ENCODE peak calls at places on chromosomes 7 and 10, in seven cellular contexts. One of them, this sample, is unnamed.
A peak's percentile ranks its signal among the peaks of the same experiment; 100 is the strongest.

GRCh38 chr10:131574707-131575430 is 263.3 kb upstream of the TCERG1L start:
- DNase-seq in CD4-positive, CD25-positive, alpha-beta regulatory T cell: no peak
- DNase-seq in HT1080: no peak
- DNase-seq in fibroblast of lung: no peak
- DNase-seq in mucosa of descending colon: no peak
- DNase-seq in activated CD4-positive, alpha-beta T cell treated with anti-CD3 and anti-CD28 coated beads for 24 hours: no peak
- DNase-seq in stimulated activated CD4-positive, alpha-beta T cell treated with anti-CD3 and anti-CD28 coated beads, TNF-alpha, amount 100 ng/mL, for 1 hour: no peak
- DNase-seq in this sample: peak; percentile 23

GRCh38 chr7:135942614-135943013 is 34.5 kb downstream of the MTPN start:
- DNase-seq in mucosa of descending colon: no peak
- DNase-seq in activated CD4-positive, alpha-beta T cell treated with anti-CD3 and anti-CD28 coated beads for 24 hours: no peak
- DNase-seq in HT1080: no peak
- DNase-seq in stimulated activated CD4-positive, alpha-beta T cell treated with anti-CD3 and anti-CD28 coated beads, TNF-alpha, amount 100 ng/mL, for 1 hour: no peak
- DNase-seq in CD4-positive, CD25-positive, alpha-beta regulatory T cell: no peak
- DNase-seq in fibroblast of lung: no peak
- DNase-seq in this sample: no peak

GRCh38 chr10:73076361-73077183 is 20.1 kb downstream of the P4HA1 start:
- DNase-seq in fibroblast of lung: peak; percentile 83
- DNase-seq in activated CD4-positive, alpha-beta T cell treated with anti-CD3 and anti-CD28 coated beads for 24 hours: no peak
- DNase-seq in mucosa of descending colon: peak; percentile 61
- DNase-seq in HT1080: peak; percentile 47
- DNase-seq in stimulated activated CD4-positive, alpha-beta T cell treated with anti-CD3 and anti-CD28 coated beads, TNF-alpha, amount 100 ng/mL, for 1 hour: no peak
- DNase-seq in CD4-positive, CD25-positive, alpha-beta regulatory T cell: peak; percentile 43
- DNase-seq in this sample: peak; percentile 40

GRCh38 chr7:157482011-157482410 is 145.2 kb downstream of the DNAJB6 start:
- DNase-seq in CD4-positive, CD25-positive, alpha-beta regulatory T cell: no peak
- DNase-seq in HT1080: no peak
- DNase-seq in activated CD4-positive, alpha-beta T cell treated with anti-CD3 and anti-CD28 coated beads for 24 hours: no peak
- DNase-seq in stimulated activated CD4-positive, alpha-beta T cell treated with anti-CD3 and anti-CD28 coated beads, TNF-alpha, amount 100 ng/mL, for 1 hour: no peak
- DNase-seq in mucosa of descending colon: no peak
- DNase-seq in fibroblast of lung: no peak
- DNase-seq in this sample: no peak

GRCh38 chr10:94129393-94130130 is 135.8 kb downstream of the PLCE1 start:
- DNase-seq in CD4-positive, CD25-positive, alpha-beta regulatory T cell: no peak
- DNase-seq in stimulated activated CD4-positive, alpha-beta T cell treated with anti-CD3 and anti-CD28 coated beads, TNF-alpha, amount 100 ng/mL, for 1 hour: no peak
- DNase-seq in HT1080: peak; percentile 68
- DNase-seq in activated CD4-positive, alpha-beta T cell treated with anti-CD3 and anti-CD28 coated beads for 24 hours: no peak
- DNase-seq in mucosa of descending colon: no peak
- DNase-seq in fibroblast of lung: peak; percentile 92
- DNase-seq in this sample: no peak

GRCh38 chr7:107847168-107847835 is 43.7 kb upstream of the DLD start:
- DNase-seq in fibroblast of lung: no peak
- DNase-seq in CD4-positive, CD25-positive, alpha-beta regulatory T cell: no peak
- DNase-seq in mucosa of descending colon: no peak
- DNase-seq in stimulated activated CD4-positive, alpha-beta T cell treated with anti-CD3 and anti-CD28 coated beads, TNF-alpha, amount 100 ng/mL, for 1 hour: no peak
- DNase-seq in activated CD4-positive, alpha-beta T cell treated with anti-CD3 and anti-CD28 coated beads for 24 hours: no peak
- DNase-seq in HT1080: no peak
- DNase-seq in this sample: no peak

GRCh38 chr7:1537631-1538412 is 7.3 kb downstream of the MAFK start:
- DNase-seq in fibroblast of lung: peak; percentile 95
- DNase-seq in CD4-positive, CD25-positive, alpha-beta regulatory T cell: no peak
- DNase-seq in HT1080: peak; percentile 97
- DNase-seq in mucosa of descending colon: peak; percentile 66
- DNase-seq in activated CD4-positive, alpha-beta T cell treated with anti-CD3 and anti-CD28 coated beads for 24 hours: no peak
- DNase-seq in stimulated activated CD4-positive, alpha-beta T cell treated with anti-CD3 and anti-CD28 coated beads, TNF-alpha, amount 100 ng/mL, for 1 hour: no peak
- DNase-seq in this sample: peak; percentile 81

GRCh38 chr7:87797798-87798403 is 78.3 kb downstream of the SLC25A40 start:
- DNase-seq in fibroblast of lung: peak; percentile 33
- DNase-seq in HT1080: peak; percentile 58
- DNase-seq in activated CD4-positive, alpha-beta T cell treated with anti-CD3 and anti-CD28 coated beads for 24 hours: no peak
- DNase-seq in mucosa of descending colon: peak; percentile 47
- DNase-seq in CD4-positive, CD25-positive, alpha-beta regulatory T cell: peak; percentile 57
- DNase-seq in stimulated activated CD4-positive, alpha-beta T cell treated with anti-CD3 and anti-CD28 coated beads, TNF-alpha, amount 100 ng/mL, for 1 hour: no peak
- DNase-seq in this sample: no peak

GRCh38 chr7:129315916-129316315 is 91.1 kb downstream of the AHCYL2 start:
- DNase-seq in activated CD4-positive, alpha-beta T cell treated with anti-CD3 and anti-CD28 coated beads for 24 hours: no peak
- DNase-seq in fibroblast of lung: peak; percentile 27
- DNase-seq in HT1080: no peak
- DNase-seq in mucosa of descending colon: no peak
- DNase-seq in stimulated activated CD4-positive, alpha-beta T cell treated with anti-CD3 and anti-CD28 coated beads, TNF-alpha, amount 100 ng/mL, for 1 hour: no peak
- DNase-seq in CD4-positive, CD25-positive, alpha-beta regulatory T cell: no peak
- DNase-seq in this sample: no peak

GRCh38 chr10:30403494-30403893 is 30.5 kb upstream of the MAP3K8 start:
- DNase-seq in HT1080: no peak
- DNase-seq in CD4-positive, CD25-positive, alpha-beta regulatory T cell: no peak
- DNase-seq in stimulated activated CD4-positive, alpha-beta T cell treated with anti-CD3 and anti-CD28 coated beads, TNF-alpha, amount 100 ng/mL, for 1 hour: no peak
- DNase-seq in mucosa of descending colon: no peak
- DNase-seq in activated CD4-positive, alpha-beta T cell treated with anti-CD3 and anti-CD28 coated beads for 24 hours: no peak
- DNase-seq in fibroblast of lung: no peak
- DNase-seq in this sample: no peak

GRCh38 chr10:36492590-36493510 is 632.5 kb upstream of the ANKRD30A start:
- DNase-seq in fibroblast of lung: peak; percentile 72
- DNase-seq in activated CD4-positive, alpha-beta T cell treated with anti-CD3 and anti-CD28 coated beads for 24 hours: no peak
- DNase-seq in stimulated activated CD4-positive, alpha-beta T cell treated with anti-CD3 and anti-CD28 coated beads, TNF-alpha, amount 100 ng/mL, for 1 hour: no peak
- DNase-seq in CD4-positive, CD25-positive, alpha-beta regulatory T cell: no peak
- DNase-seq in HT1080: peak; percentile 60
- DNase-seq in mucosa of descending colon: no peak
- DNase-seq in this sample: no peak

GRCh38 chr10:74888947-74889661 is 62.7 kb downstream of the KAT6B start:
- DNase-seq in mucosa of descending colon: peak; percentile 19
- DNase-seq in fibroblast of lung: no peak
- DNase-seq in activated CD4-positive, alpha-beta T cell treated with anti-CD3 and anti-CD28 coated beads for 24 hours: no peak
- DNase-seq in stimulated activated CD4-positive, alpha-beta T cell treated with anti-CD3 and anti-CD28 coated beads, TNF-alpha, amount 100 ng/mL, for 1 hour: no peak
- DNase-seq in HT1080: peak; percentile 9
- DNase-seq in CD4-positive, CD25-positive, alpha-beta regulatory T cell: no peak
- DNase-seq in this sample: no peak

GRCh38 chr7:115585015-115585655 is 445.4 kb downstream of the TFEC start:
- DNase-seq in CD4-positive, CD25-positive, alpha-beta regulatory T cell: no peak
- DNase-seq in mucosa of descending colon: no peak
- DNase-seq in activated CD4-positive, alpha-beta T cell treated with anti-CD3 and anti-CD28 coated beads for 24 hours: no peak
- DNase-seq in fibroblast of lung: peak; percentile 19
- DNase-seq in HT1080: peak; percentile 63
- DNase-seq in stimulated activated CD4-positive, alpha-beta T cell treated with anti-CD3 and anti-CD28 coated beads, TNF-alpha, amount 100 ng/mL, for 1 hour: no peak
- DNase-seq in this sample: no peak

GRCh38 chr10:34160595-34160994 is 654.5 kb downstream of the PARD3 start:
- DNase-seq in CD4-positive, CD25-positive, alpha-beta regulatory T cell: no peak
- DNase-seq in mucosa of descending colon: no peak
- DNase-seq in HT1080: no peak
- DNase-seq in stimulated activated CD4-positive, alpha-beta T cell treated with anti-CD3 and anti-CD28 coated beads, TNF-alpha, amount 100 ng/mL, for 1 hour: no peak
- DNase-seq in fibroblast of lung: no peak
- DNase-seq in activated CD4-positive, alpha-beta T cell treated with anti-CD3 and anti-CD28 coated beads for 24 hours: no peak
- DNase-seq in this sample: no peak

GRCh38 chr7:116097365-116098009 is 66.9 kb upstream of the TFEC start:
- DNase-seq in fibroblast of lung: peak; percentile 89
- DNase-seq in HT1080: peak; percentile 87
- DNase-seq in stimulated activated CD4-positive, alpha-beta T cell treated with anti-CD3 and anti-CD28 coated beads, TNF-alpha, amount 100 ng/mL, for 1 hour: no peak
- DNase-seq in mucosa of descending colon: no peak
- DNase-seq in CD4-positive, CD25-positive, alpha-beta regulatory T cell: no peak
- DNase-seq in activated CD4-positive, alpha-beta T cell treated with anti-CD3 and anti-CD28 coated beads for 24 hours: no peak
- DNase-seq in this sample: no peak

GRCh38 chr7:131501422-131501821 is 55.0 kb downstream of the PODXL start:
- DNase-seq in fibroblast of lung: peak; percentile 86
- DNase-seq in mucosa of descending colon: no peak
- DNase-seq in activated CD4-positive, alpha-beta T cell treated with anti-CD3 and anti-CD28 coated beads for 24 hours: peak; percentile 27
- DNase-seq in HT1080: peak; percentile 66
- DNase-seq in CD4-positive, CD25-positive, alpha-beta regulatory T cell: peak; percentile 81
- DNase-seq in stimulated activated CD4-positive, alpha-beta T cell treated with anti-CD3 and anti-CD28 coated beads, TNF-alpha, amount 100 ng/mL, for 1 hour: no peak
- DNase-seq in this sample: no peak

GRCh38 chr7:3899559-3899991 is 598.5 kb downstream of the SDK1 start:
- DNase-seq in stimulated activated CD4-positive, alpha-beta T cell treated with anti-CD3 and anti-CD28 coated beads, TNF-alpha, amount 100 ng/mL, for 1 hour: no peak
- DNase-seq in mucosa of descending colon: no peak
- DNase-seq in fibroblast of lung: no peak
- DNase-seq in HT1080: no peak
- DNase-seq in activated CD4-positive, alpha-beta T cell treated with anti-CD3 and anti-CD28 coated beads for 24 hours: no peak
- DNase-seq in CD4-positive, CD25-positive, alpha-beta regulatory T cell: no peak
- DNase-seq in this sample: no peak

GRCh38 chr10:4006848-4007247 is 221.8 kb upstream of the KLF6 start:
- DNase-seq in fibroblast of lung: peak; percentile 40
- DNase-seq in CD4-positive, CD25-positive, alpha-beta regulatory T cell: no peak
- DNase-seq in HT1080: no peak
- DNase-seq in mucosa of descending colon: no peak
- DNase-seq in activated CD4-positive, alpha-beta T cell treated with anti-CD3 and anti-CD28 coated beads for 24 hours: no peak
- DNase-seq in stimulated activated CD4-positive, alpha-beta T cell treated with anti-CD3 and anti-CD28 coated beads, TNF-alpha, amount 100 ng/mL, for 1 hour: no peak
- DNase-seq in this sample: no peak

GRCh38 chr7:121300685-121301084 is 28.1 kb upstream of the WNT16 start:
- DNase-seq in CD4-positive, CD25-positive, alpha-beta regulatory T cell: no peak
- DNase-seq in stimulated activated CD4-positive, alpha-beta T cell treated with anti-CD3 and anti-CD28 coated beads, TNF-alpha, amount 100 ng/mL, for 1 hour: no peak
- DNase-seq in fibroblast of lung: no peak
- DNase-seq in activated CD4-positive, alpha-beta T cell treated with anti-CD3 and anti-CD28 coated beads for 24 hours: no peak
- DNase-seq in mucosa of descending colon: no peak
- DNase-seq in HT1080: no peak
- DNase-seq in this sample: no peak

GRCh38 chr7:46099091-46099490 is 178.0 kb upstream of the IGFBP3 start:
- DNase-seq in CD4-positive, CD25-positive, alpha-beta regulatory T cell: no peak
- DNase-seq in HT1080: no peak
- DNase-seq in mucosa of descending colon: no peak
- DNase-seq in fibroblast of lung: no peak
- DNase-seq in stimulated activated CD4-positive, alpha-beta T cell treated with anti-CD3 and anti-CD28 coated beads, TNF-alpha, amount 100 ng/mL, for 1 hour: no peak
- DNase-seq in activated CD4-positive, alpha-beta T cell treated with anti-CD3 and anti-CD28 coated beads for 24 hours: no peak
- DNase-seq in this sample: no peak

GRCh38 chr7:73738220-73738611 is 386 bp downstream of the ABHD11 start:
- DNase-seq in activated CD4-positive, alpha-beta T cell treated with anti-CD3 and anti-CD28 coated beads for 24 hours: no peak
- DNase-seq in HT1080: no peak
- DNase-seq in fibroblast of lung: peak; percentile 38
- DNase-seq in mucosa of descending colon: peak; percentile 87
- DNase-seq in stimulated activated CD4-positive, alpha-beta T cell treated with anti-CD3 and anti-CD28 coated beads, TNF-alpha, amount 100 ng/mL, for 1 hour: no peak
- DNase-seq in CD4-positive, CD25-positive, alpha-beta regulatory T cell: peak; percentile 54
- DNase-seq in this sample: peak; percentile 59

GRCh38 chr10:99534456-99534938 is 1.8 kb downstream of the NKX2-3 start:
- DNase-seq in HT1080: no peak
- DNase-seq in stimulated activated CD4-positive, alpha-beta T cell treated with anti-CD3 and anti-CD28 coated beads, TNF-alpha, amount 100 ng/mL, for 1 hour: no peak
- DNase-seq in CD4-positive, CD25-positive, alpha-beta regulatory T cell: no peak
- DNase-seq in mucosa of descending colon: no peak
- DNase-seq in activated CD4-positive, alpha-beta T cell treated with anti-CD3 and anti-CD28 coated beads for 24 hours: no peak
- DNase-seq in fibroblast of lung: no peak
- DNase-seq in this sample: no peak

GRCh38 chr7:77802557-77803410 is 4.2 kb downstream of the PHTF2 start:
- DNase-seq in HT1080: no peak
- DNase-seq in fibroblast of lung: peak; percentile 27
- DNase-seq in CD4-positive, CD25-positive, alpha-beta regulatory T cell: peak; percentile 80
- DNase-seq in stimulated activated CD4-positive, alpha-beta T cell treated with anti-CD3 and anti-CD28 coated beads, TNF-alpha, amount 100 ng/mL, for 1 hour: no peak
- DNase-seq in activated CD4-positive, alpha-beta T cell treated with anti-CD3 and anti-CD28 coated beads for 24 hours: no peak
- DNase-seq in mucosa of descending colon: no peak
- DNase-seq in this sample: no peak

GRCh38 chr10:30691601-30692015 is 62.1 kb upstream of the LYZL2 start:
- DNase-seq in mucosa of descending colon: no peak
- DNase-seq in activated CD4-positive, alpha-beta T cell treated with anti-CD3 and anti-CD28 coated beads for 24 hours: no peak
- DNase-seq in CD4-positive, CD25-positive, alpha-beta regulatory T cell: no peak
- DNase-seq in fibroblast of lung: peak; percentile 92
- DNase-seq in stimulated activated CD4-positive, alpha-beta T cell treated with anti-CD3 and anti-CD28 coated beads, TNF-alpha, amount 100 ng/mL, for 1 hour: no peak
- DNase-seq in HT1080: no peak
- DNase-seq in this sample: no peak

GRCh38 chr10:50576245-50576815 is 47.4 kb downstream of the SGMS1 start:
- DNase-seq in HT1080: peak; percentile 71
- DNase-seq in CD4-positive, CD25-positive, alpha-beta regulatory T cell: no peak
- DNase-seq in mucosa of descending colon: no peak
- DNase-seq in activated CD4-positive, alpha-beta T cell treated with anti-CD3 and anti-CD28 coated beads for 24 hours: no peak
- DNase-seq in stimulated activated CD4-positive, alpha-beta T cell treated with anti-CD3 and anti-CD28 coated beads, TNF-alpha, amount 100 ng/mL, for 1 hour: no peak
- DNase-seq in fibroblast of lung: no peak
- DNase-seq in this sample: no peak

GRCh38 chr10:78458983-78459638 is 425.4 kb downstream of the RPS24 start:
- DNase-seq in stimulated activated CD4-positive, alpha-beta T cell treated with anti-CD3 and anti-CD28 coated beads, TNF-alpha, amount 100 ng/mL, for 1 hour: no peak
- DNase-seq in HT1080: peak; percentile 68
- DNase-seq in fibroblast of lung: peak; percentile 93
- DNase-seq in mucosa of descending colon: no peak
- DNase-seq in CD4-positive, CD25-positive, alpha-beta regulatory T cell: no peak
- DNase-seq in activated CD4-positive, alpha-beta T cell treated with anti-CD3 and anti-CD28 coated beads for 24 hours: no peak
- DNase-seq in this sample: no peak

GRCh38 chr10:105827133-105827532 is 1186.0 kb downstream of the SORCS3 start:
- DNase-seq in stimulated activated CD4-positive, alpha-beta T cell treated with anti-CD3 and anti-CD28 coated beads, TNF-alpha, amount 100 ng/mL, for 1 hour: no peak
- DNase-seq in HT1080: no peak
- DNase-seq in activated CD4-positive, alpha-beta T cell treated with anti-CD3 and anti-CD28 coated beads for 24 hours: no peak
- DNase-seq in mucosa of descending colon: no peak
- DNase-seq in CD4-positive, CD25-positive, alpha-beta regulatory T cell: no peak
- DNase-seq in fibroblast of lung: no peak
- DNase-seq in this sample: no peak

GRCh38 chr10:25725917-25726716 is 207.9 kb upstream of the MYO3A start:
- DNase-seq in fibroblast of lung: peak; percentile 46
- DNase-seq in activated CD4-positive, alpha-beta T cell treated with anti-CD3 and anti-CD28 coated beads for 24 hours: peak; percentile 3
- DNase-seq in stimulated activated CD4-positive, alpha-beta T cell treated with anti-CD3 and anti-CD28 coated beads, TNF-alpha, amount 100 ng/mL, for 1 hour: no peak
- DNase-seq in HT1080: peak; percentile 55
- DNase-seq in CD4-positive, CD25-positive, alpha-beta regulatory T cell: peak; percentile 42
- DNase-seq in mucosa of descending colon: peak; percentile 64
- DNase-seq in this sample: no peak

GRCh38 chr7:53245721-53246120 is 210.3 kb downstream of the POM121L12 start:
- DNase-seq in CD4-positive, CD25-positive, alpha-beta regulatory T cell: no peak
- DNase-seq in activated CD4-positive, alpha-beta T cell treated with anti-CD3 and anti-CD28 coated beads for 24 hours: no peak
- DNase-seq in fibroblast of lung: no peak
- DNase-seq in stimulated activated CD4-positive, alpha-beta T cell treated with anti-CD3 and anti-CD28 coated beads, TNF-alpha, amount 100 ng/mL, for 1 hour: no peak
- DNase-seq in mucosa of descending colon: no peak
- DNase-seq in HT1080: no peak
- DNase-seq in this sample: no peak

GRCh38 chr10:22335204-22335956 is 9.9 kb upstream of the SPAG6 start:
- DNase-seq in mucosa of descending colon: peak; percentile 64
- DNase-seq in CD4-positive, CD25-positive, alpha-beta regulatory T cell: peak; percentile 85
- DNase-seq in fibroblast of lung: peak; percentile 58
- DNase-seq in HT1080: no peak
- DNase-seq in activated CD4-positive, alpha-beta T cell treated with anti-CD3 and anti-CD28 coated beads for 24 hours: no peak
- DNase-seq in stimulated activated CD4-positive, alpha-beta T cell treated with anti-CD3 and anti-CD28 coated beads, TNF-alpha, amount 100 ng/mL, for 1 hour: no peak
- DNase-seq in this sample: peak; percentile 53

This sample was measured in stomach.